ENCODE peak calls at places on chromosomes 6 and 20, in six cellular contexts. One of them, this sample, is unnamed.

GRCh38 chr6:109766167-109766566 is 75.1 kb downstream of the FIG4 start:
- DNase-seq in SJSA1: no peak
- DNase-seq in pancreas: no peak
- DNase-seq in H9: no peak
- DNase-seq in esophagus squamous epithelium: no peak
- DNase-seq in heart left ventricle: no peak
- DNase-seq in this sample: no peak

GRCh38 chr6:35026434-35027222 is 114.5 kb downstream of the TCP11 start:
- DNase-seq in SJSA1: peak; percentile 61
- DNase-seq in H9: no peak
- DNase-seq in heart left ventricle: no peak
- DNase-seq in esophagus squamous epithelium: no peak
- DNase-seq in pancreas: no peak
- DNase-seq in this sample: no peak

GRCh38 chr6:10837009-10837691 is 1.2 kb downstream of the MAK start:
- DNase-seq in pancreas: peak; percentile 37
- DNase-seq in H9: peak; percentile 33
- DNase-seq in SJSA1: peak; percentile 66
- DNase-seq in esophagus squamous epithelium: no peak
- DNase-seq in heart left ventricle: peak; percentile 66
- DNase-seq in this sample: no peak

GRCh38 chr20:460707-461106 is 1.6 kb downstream of the TBC1D20 start:
- DNase-seq in SJSA1: no peak
- DNase-seq in esophagus squamous epithelium: no peak
- DNase-seq in H9: no peak
- DNase-seq in heart left ventricle: no peak
- DNase-seq in pancreas: no peak
- DNase-seq in this sample: no peak

GRCh38 chr6:111573892-111574800 is 31.5 kb downstream of the TRAF3IP2 start:
- DNase-seq in heart left ventricle: no peak
- DNase-seq in esophagus squamous epithelium: no peak
- DNase-seq in pancreas: no peak
- DNase-seq in SJSA1: peak; percentile 75
- DNase-seq in H9: no peak
- DNase-seq in this sample: no peak

GRCh38 chr20:54219751-54220426 is 12.0 kb downstream of the PFDN4 start:
- DNase-seq in esophagus squamous epithelium: no peak
- DNase-seq in H9: no peak
- DNase-seq in SJSA1: peak; percentile 21
- DNase-seq in pancreas: no peak
- DNase-seq in heart left ventricle: no peak
- DNase-seq in this sample: no peak

GRCh38 chr6:142386657-142387056 is 84.8 kb downstream of the ADGRG6 start:
- DNase-seq in esophagus squamous epithelium: no peak
- DNase-seq in H9: no peak
- DNase-seq in heart left ventricle: no peak
- DNase-seq in pancreas: no peak
- DNase-seq in SJSA1: no peak
- DNase-seq in this sample: no peak

GRCh38 chr20:40488401-40488800 is 200.6 kb downstream of the MAFB start:
- DNase-seq in SJSA1: no peak
- DNase-seq in heart left ventricle: no peak
- DNase-seq in H9: no peak
- DNase-seq in esophagus squamous epithelium: no peak
- DNase-seq in pancreas: no peak
- DNase-seq in this sample: no peak

GRCh38 chr20:63333241-63333836 is 27.8 kb downstream of the CHRNA4 start:
- DNase-seq in H9: no peak
- DNase-seq in heart left ventricle: peak; percentile 28
- DNase-seq in SJSA1: no peak
- DNase-seq in esophagus squamous epithelium: no peak
- DNase-seq in pancreas: no peak
- DNase-seq in this sample: no peak

GRCh38 chr20:63337786-63338420 is 23.2 kb downstream of the CHRNA4 start:
- DNase-seq in SJSA1: no peak
- DNase-seq in heart left ventricle: peak; percentile 18
- DNase-seq in esophagus squamous epithelium: no peak
- DNase-seq in pancreas: no peak
- DNase-seq in H9: no peak
- DNase-seq in this sample: no peak

GRCh38 chr20:63334356-63334755 is 26.8 kb downstream of the CHRNA4 start:
- DNase-seq in H9: no peak
- DNase-seq in heart left ventricle: no peak
- DNase-seq in esophagus squamous epithelium: no peak
- DNase-seq in pancreas: no peak
- DNase-seq in SJSA1: no peak
- DNase-seq in this sample: no peak

GRCh38 chr20:63336232-63336752 is 24.9 kb downstream of the CHRNA4 start:
- DNase-seq in pancreas: no peak
- DNase-seq in H9: no peak
- DNase-seq in SJSA1: no peak
- DNase-seq in esophagus squamous epithelium: no peak
- DNase-seq in heart left ventricle: no peak
- DNase-seq in this sample: no peak

DNA sequence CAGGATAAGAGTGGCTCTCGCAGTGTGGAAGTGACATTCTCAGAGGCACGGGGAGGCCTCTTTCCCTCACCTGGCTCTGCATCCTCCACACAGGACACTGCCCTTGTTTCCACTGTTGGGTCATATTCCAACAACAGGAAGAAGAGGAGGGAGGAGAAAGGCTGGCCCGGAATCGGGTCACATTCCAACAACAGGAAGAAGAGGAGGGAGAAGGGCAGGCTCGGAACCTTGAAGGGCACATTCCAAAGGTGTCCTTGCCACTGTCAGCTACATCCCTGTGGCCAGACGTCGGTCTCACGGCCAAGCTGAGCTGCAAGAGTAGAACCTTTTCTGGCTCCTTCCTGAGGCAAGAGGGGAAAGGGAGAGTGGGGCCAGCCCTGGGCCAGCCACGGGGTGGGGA is 25.4 kb downstream of the CHRNA4 start:
- DNase-seq in H9: no peak
- DNase-seq in pancreas: no peak
- DNase-seq in SJSA1: no peak
- DNase-seq in heart left ventricle: peak; percentile 46
- DNase-seq in esophagus squamous epithelium: no peak
- DNase-seq in this sample: no peak
- H3K27me3 ChIP-seq in H9: no peaks in the 10 kb centered on the region
- H3K27me3 ChIP-seq in pancreas: peaks cover 5% of the 10 kb centered on the region
- H3K27me3 ChIP-seq in SJSA1: peaks cover 20% of the 10 kb centered on the region
- H3K27me3 ChIP-seq in heart left ventricle: peaks cover 35% of the 10 kb centered on the region
- H3K27me3 ChIP-seq in esophagus squamous epithelium: no peaks in the 10 kb centered on the region
- H3K27me3 ChIP-seq in this sample: no peaks in the 10 kb centered on the region

GRCh38 chr6:9388596-9388995 is 953.3 kb upstream of the SLC35B3 start:
- DNase-seq in heart left ventricle: no peak
- DNase-seq in H9: no peak
- DNase-seq in pancreas: no peak
- DNase-seq in esophagus squamous epithelium: no peak
- DNase-seq in SJSA1: no peak
- DNase-seq in this sample: no peak
- H3K27me3 ChIP-seq in heart left ventricle: no peaks in the 10 kb centered on the region
- H3K27me3 ChIP-seq in H9: no peaks in the 10 kb centered on the region
- H3K27me3 ChIP-seq in pancreas: no peaks in the 10 kb centered on the region
- H3K27me3 ChIP-seq in esophagus squamous epithelium: no peaks in the 10 kb centered on the region
- H3K27me3 ChIP-seq in SJSA1: no peaks in the 10 kb centered on the region
- H3K27me3 ChIP-seq in this sample: no peaks in the 10 kb centered on the region

DNA sequence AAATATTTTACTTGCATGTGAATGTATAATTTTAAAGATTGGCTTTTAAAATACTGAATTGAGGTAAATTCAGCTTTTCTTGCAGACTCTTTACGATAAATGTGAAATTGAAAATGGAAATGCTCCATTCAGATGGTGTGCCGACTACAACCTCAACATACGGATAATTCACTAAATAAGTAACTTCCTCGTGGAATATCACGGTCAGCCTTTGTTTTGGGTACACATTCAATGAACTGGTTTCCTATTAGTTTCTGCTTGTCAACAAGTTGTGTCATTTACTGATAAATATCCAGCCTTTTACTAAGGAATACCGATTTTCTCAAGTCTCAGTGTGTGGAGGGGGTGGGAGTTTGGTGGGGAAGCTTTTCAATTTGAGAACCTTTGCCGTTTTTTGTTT is 2.4 kb upstream of the IRF4 start:
- DNase-seq in SJSA1: no peak
- DNase-seq in esophagus squamous epithelium: no peak
- DNase-seq in pancreas: no peak
- DNase-seq in heart left ventricle: no peak
- DNase-seq in H9: no peak
- DNase-seq in this sample: no peak
- H3K27me3 ChIP-seq in SJSA1: peaks cover 69% of the 10 kb centered on the region
- H3K27me3 ChIP-seq in esophagus squamous epithelium: peaks cover 28% of the 10 kb centered on the region
- H3K27me3 ChIP-seq in pancreas: peaks cover 45% of the 10 kb centered on the region
- H3K27me3 ChIP-seq in heart left ventricle: peaks cover 95% of the 10 kb centered on the region
- H3K27me3 ChIP-seq in H9: peaks cover 24% of the 10 kb centered on the region
- H3K27me3 ChIP-seq in this sample: peaks cover 35% of the 10 kb centered on the region

GRCh38 chr6:27209167-27209566 is 38.3 kb upstream of the PRSS16 start:
- DNase-seq in H9: no peak
- DNase-seq in esophagus squamous epithelium: no peak
- DNase-seq in SJSA1: no peak
- DNase-seq in pancreas: no peak
- DNase-seq in heart left ventricle: no peak
- DNase-seq in this sample: no peak

GRCh38 chr6:27209659-27210269 is 37.7 kb upstream of the PRSS16 start:
- DNase-seq in pancreas: no peak
- DNase-seq in heart left ventricle: no peak
- DNase-seq in esophagus squamous epithelium: no peak
- DNase-seq in SJSA1: no peak
- DNase-seq in H9: no peak
- DNase-seq in this sample: no peak

GRCh38 chr6:27206806-27207205 is 40.7 kb upstream of the PRSS16 start:
- DNase-seq in SJSA1: no peak
- DNase-seq in heart left ventricle: no peak
- DNase-seq in esophagus squamous epithelium: no peak
- DNase-seq in pancreas: no peak
- DNase-seq in H9: no peak
- DNase-seq in this sample: no peak

GRCh38 chr6:27208042-27208441 is 39.5 kb upstream of the PRSS16 start:
- DNase-seq in esophagus squamous epithelium: no peak
- DNase-seq in pancreas: no peak
- DNase-seq in SJSA1: no peak
- DNase-seq in heart left ventricle: no peak
- DNase-seq in H9: peak; percentile 59
- DNase-seq in this sample: no peak

GRCh38 chr6:27205375-27206278 is 41.9 kb upstream of the PRSS16 start:
- DNase-seq in H9: no peak
- DNase-seq in heart left ventricle: no peak
- DNase-seq in pancreas: no peak
- DNase-seq in SJSA1: no peak
- DNase-seq in esophagus squamous epithelium: no peak
- DNase-seq in this sample: no peak
- H3K27me3 ChIP-seq in H9: no peaks in the 10 kb centered on the region
- H3K27me3 ChIP-seq in heart left ventricle: peaks cover 74% of the 10 kb centered on the region
- H3K27me3 ChIP-seq in pancreas: peaks cover 35% of the 10 kb centered on the region
- H3K27me3 ChIP-seq in SJSA1: no peaks in the 10 kb centered on the region
- H3K27me3 ChIP-seq in esophagus squamous epithelium: no peaks in the 10 kb centered on the region
- H3K27me3 ChIP-seq in this sample: peaks cover 7% of the 10 kb centered on the region

DNA sequence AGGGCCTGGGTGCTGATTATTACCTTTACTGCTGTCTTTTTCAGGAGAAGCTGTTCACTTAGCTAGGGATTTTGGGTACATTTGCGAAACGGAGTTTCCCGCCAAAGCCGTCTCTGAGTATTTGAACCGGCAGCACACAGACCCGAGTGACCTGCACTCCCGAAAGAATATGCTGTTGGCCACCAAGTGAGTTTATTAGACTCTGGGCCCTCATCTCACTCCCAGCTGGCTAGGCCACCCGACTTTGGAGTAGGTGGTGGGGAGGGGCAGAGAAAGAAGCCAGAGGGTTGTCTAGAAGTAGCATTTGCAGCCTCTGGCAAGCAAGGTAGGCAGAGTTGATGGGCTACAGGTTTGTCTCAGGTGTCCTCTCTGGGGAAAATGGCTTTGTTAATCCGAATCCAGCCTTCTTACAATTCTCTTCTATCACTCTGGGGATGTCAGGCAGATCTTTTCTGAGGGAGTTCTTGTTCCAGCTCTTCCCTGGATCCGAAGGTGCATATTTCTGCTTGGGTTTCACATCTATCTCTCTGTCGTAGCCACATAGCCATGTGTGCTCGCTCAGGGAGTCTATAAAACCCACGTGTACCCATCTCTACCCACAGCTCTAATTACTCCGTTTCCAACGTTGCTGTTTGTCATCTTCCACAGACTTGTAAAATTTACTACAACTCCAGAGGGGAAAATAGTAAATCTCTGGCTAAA is 21.6 kb downstream of the TFAP2B start:
- DNase-seq in SJSA1: no peak
- DNase-seq in pancreas: no peak
- DNase-seq in H9: peak; percentile 34
- DNase-seq in heart left ventricle: no peak
- DNase-seq in esophagus squamous epithelium: no peak
- DNase-seq in this sample: no peak
- H3K27me3 ChIP-seq in SJSA1: peaks cover 93% of the 10 kb centered on the region
- H3K27me3 ChIP-seq in pancreas: peaks cover 58% of the 10 kb centered on the region
- H3K27me3 ChIP-seq in H9: peaks cover 87% of the 10 kb centered on the region
- H3K27me3 ChIP-seq in heart left ventricle: peaks cover 100% of the 10 kb centered on the region
- H3K27me3 ChIP-seq in esophagus squamous epithelium: no peaks in the 10 kb centered on the region
- H3K27me3 ChIP-seq in this sample: peaks cover 21% of the 10 kb centered on the region

GRCh38 chr6:50823130-50823920 is 4.7 kb downstream of the TFAP2B start:
- DNase-seq in H9: peak; percentile 46
- DNase-seq in heart left ventricle: no peak
- DNase-seq in pancreas: no peak
- DNase-seq in SJSA1: no peak
- DNase-seq in esophagus squamous epithelium: no peak
- DNase-seq in this sample: no peak

GRCh38 chr6:50824505-50824904 is 5.8 kb downstream of the TFAP2B start:
- DNase-seq in heart left ventricle: no peak
- DNase-seq in SJSA1: no peak
- DNase-seq in pancreas: no peak
- DNase-seq in H9: peak; percentile 62
- DNase-seq in esophagus squamous epithelium: no peak
- DNase-seq in this sample: no peak

GRCh38 chr6:50826803-50827202 is 8.1 kb downstream of the TFAP2B start:
- DNase-seq in esophagus squamous epithelium: no peak
- DNase-seq in H9: no peak
- DNase-seq in pancreas: no peak
- DNase-seq in heart left ventricle: no peak
- DNase-seq in SJSA1: no peak
- DNase-seq in this sample: no peak

GRCh38 chr6:50826037-50826761 is 7.5 kb downstream of the TFAP2B start:
- DNase-seq in H9: no peak
- DNase-seq in SJSA1: no peak
- DNase-seq in heart left ventricle: no peak
- DNase-seq in esophagus squamous epithelium: no peak
- DNase-seq in pancreas: no peak
- DNase-seq in this sample: no peak

GRCh38 chr6:50825375-50826036 is 6.8 kb downstream of the TFAP2B start:
- DNase-seq in heart left ventricle: no peak
- DNase-seq in pancreas: no peak
- DNase-seq in esophagus squamous epithelium: no peak
- DNase-seq in H9: peak; percentile 53
- DNase-seq in SJSA1: no peak
- DNase-seq in this sample: no peak
- H3K27me3 ChIP-seq in heart left ventricle: peaks cover 97% of the 10 kb centered on the region
- H3K27me3 ChIP-seq in pancreas: peaks cover 66% of the 10 kb centered on the region
- H3K27me3 ChIP-seq in esophagus squamous epithelium: no peaks in the 10 kb centered on the region
- H3K27me3 ChIP-seq in H9: peaks cover 86% of the 10 kb centered on the region
- H3K27me3 ChIP-seq in SJSA1: peaks cover 83% of the 10 kb centered on the region
- H3K27me3 ChIP-seq in this sample: peaks cover 36% of the 10 kb centered on the region